ENCODE peak calls at places on chromosomes 5 and 9, in six cellular contexts. One of them, this sample, is unnamed.

GRCh38 chr5:150627731-150628545 is 12.5 kb upstream of the SYNPO start:
- DNase-seq in CD4-positive, alpha-beta T cell: no peak
- DNase-seq in stomach: no peak
- DNase-seq in HFF-Myc: no peak
- DNase-seq in HepG2: no peak
- DNase-seq in psoas muscle: peak
- DNase-seq in this sample: no peak

GRCh38 chr5:98275980-98276379 is 497.5 kb upstream of the RGMB start:
- DNase-seq in CD4-positive, alpha-beta T cell: no peak
- DNase-seq in psoas muscle: no peak
- DNase-seq in HFF-Myc: no peak
- DNase-seq in stomach: no peak
- DNase-seq in HepG2: no peak
- DNase-seq in this sample: no peak

GRCh38 chr5:76831108-76831447 is 12.2 kb downstream of the F2RL1 start:
- DNase-seq in HFF-Myc: no peak
- DNase-seq in psoas muscle: no peak
- DNase-seq in HepG2: no peak
- DNase-seq in stomach: peak
- DNase-seq in CD4-positive, alpha-beta T cell: no peak
- DNase-seq in this sample: no peak

GRCh38 chr5:56479701-56480304 is 246.7 kb upstream of the ANKRD55 start:
- DNase-seq in HFF-Myc: no peak
- DNase-seq in CD4-positive, alpha-beta T cell: peak
- DNase-seq in stomach: no peak
- DNase-seq in HepG2: no peak
- DNase-seq in psoas muscle: no peak
- DNase-seq in this sample: no peak

GRCh38 chr5:88884435-88884877 is 1.5 kb upstream of the MEF2C start:
- DNase-seq in CD4-positive, alpha-beta T cell: no peak
- DNase-seq in HFF-Myc: no peak
- DNase-seq in stomach: no peak
- DNase-seq in psoas muscle: no peak
- DNase-seq in HepG2: no peak
- DNase-seq in this sample: no peak

GRCh38 chr5:125575561-125576504 is 829.4 kb upstream of the ZNF608 start:
- DNase-seq in HepG2: no peak
- DNase-seq in stomach: no peak
- DNase-seq in CD4-positive, alpha-beta T cell: no peak
- DNase-seq in psoas muscle: no peak
- DNase-seq in HFF-Myc: no peak
- DNase-seq in this sample: peak

GRCh38 chr9:126891676-126892075 is 22.9 kb upstream of the RALGPS1 start:
- DNase-seq in HFF-Myc: no peak
- DNase-seq in CD4-positive, alpha-beta T cell: no peak
- DNase-seq in HepG2: no peak
- DNase-seq in stomach: no peak
- DNase-seq in psoas muscle: no peak
- DNase-seq in this sample: no peak

GRCh38 chr5:60978968-60979367 is 34.0 kb downstream of the NDUFAF2 start:
- DNase-seq in CD4-positive, alpha-beta T cell: no peak
- DNase-seq in psoas muscle: no peak
- DNase-seq in HFF-Myc: no peak
- DNase-seq in HepG2: no peak
- DNase-seq in stomach: no peak
- DNase-seq in this sample: peak

GRCh38 chr9:17315341-17315740 is 180.5 kb downstream of the CNTLN start:
- DNase-seq in HFF-Myc: no peak
- DNase-seq in psoas muscle: no peak
- DNase-seq in HepG2: no peak
- DNase-seq in CD4-positive, alpha-beta T cell: no peak
- DNase-seq in stomach: no peak
- DNase-seq in this sample: no peak

GRCh38 chr5:64165500-64166200 is at the start of gene RNF180:
- DNase-seq in HFF-Myc: no peak
- DNase-seq in stomach: peak
- DNase-seq in HepG2: no peak
- DNase-seq in CD4-positive, alpha-beta T cell: no peak
- DNase-seq in psoas muscle: peak
- DNase-seq in this sample: peak

GRCh38 chr9:72856985-72857631 is 95.7 kb downstream of the ALDH1A1 start:
- DNase-seq in stomach: peak
- DNase-seq in HepG2: peak
- DNase-seq in CD4-positive, alpha-beta T cell: no peak
- DNase-seq in psoas muscle: no peak
- DNase-seq in HFF-Myc: peak
- DNase-seq in this sample: peak

GRCh38 chr5:9284781-9285307 is 261.0 kb downstream of the SEMA5A start:
- DNase-seq in HFF-Myc: peak
- DNase-seq in psoas muscle: no peak
- DNase-seq in stomach: no peak
- DNase-seq in CD4-positive, alpha-beta T cell: no peak
- DNase-seq in HepG2: no peak
- DNase-seq in this sample: no peak

GRCh38 chr9:101437806-101438232 is 2.2 kb upstream of the ALDOB start:
- DNase-seq in psoas muscle: no peak
- DNase-seq in CD4-positive, alpha-beta T cell: no peak
- DNase-seq in HFF-Myc: no peak
- DNase-seq in stomach: peak
- DNase-seq in HepG2: peak
- DNase-seq in this sample: peak

GRCh38 chr5:132258102-132259060 is 885 bp downstream of the PDLIM4 start:
- DNase-seq in CD4-positive, alpha-beta T cell: no peak
- DNase-seq in HepG2: no peak
- DNase-seq in stomach: no peak
- DNase-seq in HFF-Myc: no peak
- DNase-seq in psoas muscle: peak
- DNase-seq in this sample: peak

GRCh38 chr9:92278117-92278516 is 15.4 kb downstream of the IARS1 start:
- DNase-seq in HFF-Myc: peak
- DNase-seq in CD4-positive, alpha-beta T cell: no peak
- DNase-seq in stomach: no peak
- DNase-seq in HepG2: no peak
- DNase-seq in psoas muscle: no peak
- DNase-seq in this sample: no peak

GRCh38 chr5:33827885-33828284 is 63.9 kb downstream of the ADAMTS12 start:
- DNase-seq in HFF-Myc: no peak
- DNase-seq in HepG2: no peak
- DNase-seq in CD4-positive, alpha-beta T cell: no peak
- DNase-seq in psoas muscle: no peak
- DNase-seq in stomach: no peak
- DNase-seq in this sample: no peak

GRCh38 chr5:6377582-6378127 is 692 bp downstream of the MED10 start:
- DNase-seq in HFF-Myc: no peak
- DNase-seq in CD4-positive, alpha-beta T cell: no peak
- DNase-seq in psoas muscle: no peak
- DNase-seq in HepG2: peak
- DNase-seq in stomach: no peak
- DNase-seq in this sample: no peak

GRCh38 chr9:75230469-75230868 is 142.2 kb downstream of the OSTF1 start:
- DNase-seq in HepG2: peak
- DNase-seq in stomach: no peak
- DNase-seq in HFF-Myc: no peak
- DNase-seq in CD4-positive, alpha-beta T cell: no peak
- DNase-seq in psoas muscle: no peak
- DNase-seq in this sample: no peak

GRCh38 chr5:113778147-113778546 is 264.7 kb downstream of the YTHDC2 start:
- DNase-seq in HepG2: no peak
- DNase-seq in HFF-Myc: no peak
- DNase-seq in CD4-positive, alpha-beta T cell: no peak
- DNase-seq in stomach: no peak
- DNase-seq in psoas muscle: no peak
- DNase-seq in this sample: no peak

GRCh38 chr9:83065233-83065632 is 2.3 kb upstream of the RASEF start:
- DNase-seq in HepG2: no peak
- DNase-seq in stomach: no peak
- DNase-seq in HFF-Myc: no peak
- DNase-seq in psoas muscle: no peak
- DNase-seq in CD4-positive, alpha-beta T cell: no peak
- DNase-seq in this sample: no peak

GRCh38 chr9:114504341-114505186 is 709 bp downstream of the WHRN start:
- DNase-seq in psoas muscle: peak
- DNase-seq in stomach: peak
- DNase-seq in CD4-positive, alpha-beta T cell: peak
- DNase-seq in HFF-Myc: no peak
- DNase-seq in HepG2: no peak
- DNase-seq in this sample: peak
- TF ChIP-seq CTCF in psoas muscle: no peak
- TF ChIP-seq CTCF in stomach: no peak
- TF ChIP-seq CTCF in CD4-positive, alpha-beta T cell: no peak
- TF ChIP-seq CTCF in HFF-Myc: peak
- TF ChIP-seq CTCF in HepG2: peak
- TF ChIP-seq CTCF in this sample: peak

GRCh38 chr5:16837305-16837704 is 98.8 kb downstream of the MYO10 start:
- DNase-seq in stomach: no peak
- DNase-seq in CD4-positive, alpha-beta T cell: no peak
- DNase-seq in HepG2: no peak
- DNase-seq in psoas muscle: no peak
- DNase-seq in HFF-Myc: no peak
- DNase-seq in this sample: no peak

GRCh38 chr5:16844952-16845351 is 91.1 kb downstream of the MYO10 start:
- DNase-seq in stomach: no peak
- DNase-seq in CD4-positive, alpha-beta T cell: no peak
- DNase-seq in HFF-Myc: no peak
- DNase-seq in psoas muscle: no peak
- DNase-seq in HepG2: no peak
- DNase-seq in this sample: no peak

GRCh38 chr5:16841416-16841815 is 94.7 kb downstream of the MYO10 start:
- DNase-seq in HFF-Myc: no peak
- DNase-seq in stomach: no peak
- DNase-seq in psoas muscle: no peak
- DNase-seq in HepG2: no peak
- DNase-seq in CD4-positive, alpha-beta T cell: no peak
- DNase-seq in this sample: no peak

GRCh38 chr5:16842916-16843315 is 93.2 kb downstream of the MYO10 start:
- DNase-seq in psoas muscle: no peak
- DNase-seq in HepG2: no peak
- DNase-seq in CD4-positive, alpha-beta T cell: no peak
- DNase-seq in HFF-Myc: no peak
- DNase-seq in stomach: no peak
- DNase-seq in this sample: peak
- TF ChIP-seq CTCF in psoas muscle: no peak
- TF ChIP-seq CTCF in HepG2: no peak
- TF ChIP-seq CTCF in CD4-positive, alpha-beta T cell: no peak
- TF ChIP-seq CTCF in HFF-Myc: no peak
- TF ChIP-seq CTCF in stomach: no peak
- TF ChIP-seq CTCF in this sample: no peak

GRCh38 chr5:38576971-38577684 is 20.7 kb upstream of the LIFR start:
- DNase-seq in psoas muscle: no peak
- DNase-seq in HFF-Myc: no peak
- DNase-seq in CD4-positive, alpha-beta T cell: no peak
- DNase-seq in stomach: no peak
- DNase-seq in HepG2: no peak
- DNase-seq in this sample: no peak

GRCh38 chr5:38583500-38583899 is 27.1 kb upstream of the LIFR start:
- DNase-seq in HFF-Myc: no peak
- DNase-seq in stomach: no peak
- DNase-seq in psoas muscle: no peak
- DNase-seq in HepG2: no peak
- DNase-seq in CD4-positive, alpha-beta T cell: no peak
- DNase-seq in this sample: no peak

GRCh38 chr5:38582662-38583061 is 26.2 kb upstream of the LIFR start:
- DNase-seq in CD4-positive, alpha-beta T cell: no peak
- DNase-seq in HFF-Myc: no peak
- DNase-seq in stomach: no peak
- DNase-seq in psoas muscle: no peak
- DNase-seq in HepG2: no peak
- DNase-seq in this sample: no peak

GRCh38 chr5:38576442-38576841 is 20.0 kb upstream of the LIFR start:
- DNase-seq in CD4-positive, alpha-beta T cell: no peak
- DNase-seq in HepG2: no peak
- DNase-seq in HFF-Myc: no peak
- DNase-seq in psoas muscle: no peak
- DNase-seq in stomach: peak
- DNase-seq in this sample: no peak

DNA sequence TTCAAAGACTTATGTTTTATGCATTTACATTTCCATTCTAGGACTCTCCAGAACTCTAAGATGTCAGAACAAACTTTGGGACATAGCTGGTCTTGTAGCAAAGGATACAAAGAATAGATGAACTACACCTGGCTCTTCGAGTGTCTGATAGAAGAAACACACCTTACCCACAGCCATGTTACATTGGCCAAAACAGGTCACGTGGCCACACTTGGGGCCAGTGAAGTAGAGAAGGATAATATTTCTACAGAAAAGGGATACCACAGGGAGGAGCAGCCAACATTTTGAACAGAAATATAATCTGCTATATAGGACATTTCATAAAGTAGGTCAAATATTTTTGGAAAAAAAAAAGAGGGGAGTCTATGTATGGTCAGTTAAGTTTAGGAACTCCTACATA is 22.7 kb upstream of the LIFR start:
- DNase-seq in psoas muscle: no peak
- DNase-seq in HFF-Myc: no peak
- DNase-seq in stomach: no peak
- DNase-seq in HepG2: no peak
- DNase-seq in CD4-positive, alpha-beta T cell: no peak
- DNase-seq in this sample: no peak
- TF ChIP-seq CTCF in psoas muscle: no peak
- TF ChIP-seq CTCF in HFF-Myc: no peak
- TF ChIP-seq CTCF in stomach: no peak
- TF ChIP-seq CTCF in HepG2: no peak
- TF ChIP-seq CTCF in CD4-positive, alpha-beta T cell: no peak
- TF ChIP-seq CTCF in this sample: no peak

GRCh38 chr5:147887026-147887627 is 8.6 kb downstream of the SCGB3A2 start:
- DNase-seq in CD4-positive, alpha-beta T cell: no peak
- DNase-seq in HepG2: peak
- DNase-seq in stomach: no peak
- DNase-seq in HFF-Myc: no peak
- DNase-seq in psoas muscle: no peak
- DNase-seq in this sample: peak
- TF ChIP-seq CTCF in CD4-positive, alpha-beta T cell: no peak
- TF ChIP-seq CTCF in HepG2: peak
- TF ChIP-seq CTCF in stomach: peak
- TF ChIP-seq CTCF in HFF-Myc: peak
- TF ChIP-seq CTCF in psoas muscle: peak
- TF ChIP-seq CTCF in this sample: peak

DNA sequence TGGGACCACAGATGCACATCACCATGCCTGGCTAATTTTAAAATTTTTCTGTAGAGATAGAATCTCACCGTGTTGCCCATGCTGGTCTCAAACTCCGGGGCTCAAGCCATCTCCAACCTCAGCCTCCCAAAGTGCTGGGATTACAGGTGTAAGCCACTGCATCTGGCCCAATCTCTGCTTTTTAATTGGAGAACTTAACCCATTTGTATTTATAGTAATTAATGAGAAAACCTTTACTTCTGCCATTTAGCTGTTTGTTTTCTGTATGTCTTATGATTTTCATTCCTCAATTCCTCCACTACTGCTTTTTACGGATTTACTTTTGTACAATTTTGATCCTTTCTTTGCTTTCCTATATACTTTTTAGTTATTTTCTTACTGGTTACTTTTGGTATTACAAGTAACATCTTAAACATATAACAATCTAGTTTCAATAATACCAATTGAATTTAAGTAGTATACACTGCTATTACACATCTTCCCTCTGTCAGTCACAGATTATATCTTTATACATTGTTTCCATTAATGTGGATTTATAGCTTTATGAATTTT is 26.1 kb downstream of the RALGDS start:
- DNase-seq in psoas muscle: no peak
- DNase-seq in HepG2: no peak
- DNase-seq in HFF-Myc: no peak
- DNase-seq in stomach: no peak
- DNase-seq in CD4-positive, alpha-beta T cell: no peak
- DNase-seq in this sample: no peak
- TF ChIP-seq CTCF in psoas muscle: no peak
- TF ChIP-seq CTCF in HepG2: no peak
- TF ChIP-seq CTCF in HFF-Myc: no peak
- TF ChIP-seq CTCF in stomach: no peak
- TF ChIP-seq CTCF in CD4-positive, alpha-beta T cell: peak
- TF ChIP-seq CTCF in this sample: no peak

This sample was measured in hepatocyte.